ENCODE peak calls at places on chromosomes 6 and 20, in seven cellular contexts. D is iris pigment epithelial cell; H is activated naive CD8-positive, alpha-beta T cell treated with anti-CD3 and anti-CD28 coated beads, Interleukin-2, amount 50 U/mL, for 16 hours; O is iPS-NIHi11; P is endothelial cell; W is HuH-7; B is stimulated activated CD8-positive, alpha-beta memory T cell treated with anti-CD3 and anti-CD28 coated beads, Interleukin-4, amount 100 ng/mL, for 4 hours. M is an unnamed sample.

GRCh38 chr6:168152306-168152963 is 73.4 kb upstream of the FRMD1 start:
- DNase-seq in D (no peak), H (no peak), O (no peak), P (no peak), W (no peak), B (no peak), M (no peak)

GRCh38 chr6:136087986-136088385 is 162.1 kb downstream of the MTFR2 start:
- DNase-seq in D (peak), H (no peak), O (no peak), P (no peak), W (no peak), B (no peak), M (no peak)

GRCh38 chr6:56444855-56445254 is 197.5 kb upstream of the COL21A1 start:
- DNase-seq in D (no peak), H (no peak), O (no peak), P (no peak), W (no peak), B (no peak), M (no peak)

GRCh38 chr6:151196571-151196970 is 43.2 kb upstream of the AKAP12 start:
- DNase-seq in D (peak), H (no peak), O (no peak), P (no peak), W (no peak), B (no peak), M (no peak)

GRCh38 chr20:62267543-62267942 is 29.2 kb downstream of the OSBPL2 start:
- DNase-seq in D (no peak), H (no peak), O (no peak), P (no peak), W (no peak), B (no peak), M (no peak)

GRCh38 chr20:6504179-6504578 is 263.3 kb upstream of the BMP2 start:
- DNase-seq in D (no peak), H (no peak), O (no peak), P (no peak), W (no peak), B (no peak), M (no peak)

GRCh38 chr6:39054577-39055142 is 6.1 kb downstream of the GLP1R start:
- DNase-seq in D (no peak), H (no peak), O (no peak), P (no peak), W (no peak), B (no peak), M (no peak)

GRCh38 chr6:169427856-169428255 is 174.2 kb upstream of the THBS2 start:
- DNase-seq in D (peak), H (no peak), O (peak), P (no peak), W (no peak), B (no peak), M (no peak)

GRCh38 chr20:59518881-59519706 is 85.2 kb upstream of the PHACTR3 start:
- DNase-seq in D (peak), H (no peak), O (peak), P (peak), W (peak), B (no peak), M (no peak)

GRCh38 chr6:28816339-28816908 is 107.4 kb downstream of the TRIM27 start:
- DNase-seq in D (no peak), H (no peak), O (no peak), P (no peak), W (no peak), B (no peak), M (no peak)

GRCh38 chr20:62405108-62405980 is 1.7 kb downstream of the CABLES2 start:
- DNase-seq in D (peak), H (no peak), O (peak), P (peak), W (peak), B (no peak), M (no peak)